ENCODE peak calls at places on chromosomes 4 and X, in five cellular contexts. One of them, this sample, is unnamed.

GRCh38 chr4:2954358-2955185 is 8.6 kb downstream of the NOP14 start:
- DNase-seq in hippocampal formation: no peak
- DNase-seq in Caki2: no peak
- DNase-seq in NCI-H2081: no peak
- DNase-seq in DMS153: no peak
- DNase-seq in this sample: no peak

GRCh38 chr4:128858875-128859696 is 49.6 kb downstream of the JADE1 start:
- DNase-seq in Caki2: no peak
- DNase-seq in hippocampal formation: no peak
- DNase-seq in NCI-H2081: no peak
- DNase-seq in DMS153: no peak
- DNase-seq in this sample: no peak

GRCh38 chr4:146095091-146095690 is 80.3 kb upstream of the LSM6 start:
- DNase-seq in Caki2: peak
- DNase-seq in hippocampal formation: peak
- DNase-seq in NCI-H2081: peak
- DNase-seq in DMS153: no peak
- DNase-seq in this sample: peak

GRCh38 chrX:152819732-152820131 is 10.8 kb downstream of the CETN2 start:
- DNase-seq in Caki2: no peak
- DNase-seq in DMS153: no peak
- DNase-seq in hippocampal formation: no peak
- DNase-seq in NCI-H2081: no peak
- DNase-seq in this sample: no peak

GRCh38 chr4:637536-637935 is 12.2 kb downstream of the PDE6B start:
- DNase-seq in NCI-H2081: no peak
- DNase-seq in hippocampal formation: no peak
- DNase-seq in Caki2: no peak
- DNase-seq in DMS153: no peak
- DNase-seq in this sample: no peak

GRCh38 chr4:109560687-109561452 is 824 bp downstream of the MCUB start:
- DNase-seq in Caki2: peak
- DNase-seq in DMS153: no peak
- DNase-seq in hippocampal formation: no peak
- DNase-seq in NCI-H2081: no peak
- DNase-seq in this sample: no peak

GRCh38 chrX:9595131-9595530 is 130.3 kb downstream of the TBL1X start:
- DNase-seq in Caki2: no peak
- DNase-seq in hippocampal formation: no peak
- DNase-seq in NCI-H2081: no peak
- DNase-seq in DMS153: no peak
- DNase-seq in this sample: no peak

GRCh38 chrX:118116308-118117068 is at the start of gene KLHL13:
- DNase-seq in hippocampal formation: peak
- DNase-seq in DMS153: no peak
- DNase-seq in NCI-H2081: peak
- DNase-seq in Caki2: peak
- DNase-seq in this sample: no peak

GRCh38 chrX:35786271-35786670 is 11.9 kb upstream of the MAGEB16 start:
- DNase-seq in Caki2: no peak
- DNase-seq in DMS153: no peak
- DNase-seq in NCI-H2081: no peak
- DNase-seq in hippocampal formation: no peak
- DNase-seq in this sample: no peak

GRCh38 chr4:99221980-99222379 is 2.9 kb upstream of the ADH6 start:
- DNase-seq in NCI-H2081: no peak
- DNase-seq in DMS153: no peak
- DNase-seq in Caki2: no peak
- DNase-seq in hippocampal formation: no peak
- DNase-seq in this sample: no peak

GRCh38 chr4:42519803-42520417 is 122.6 kb downstream of the SHISA3 start:
- DNase-seq in Caki2: peak
- DNase-seq in hippocampal formation: peak
- DNase-seq in NCI-H2081: peak
- DNase-seq in DMS153: no peak
- DNase-seq in this sample: peak

GRCh38 chrX:38939067-38939466 is 137.8 kb downstream of the MID1IP1 start:
- DNase-seq in Caki2: no peak
- DNase-seq in DMS153: no peak
- DNase-seq in NCI-H2081: no peak
- DNase-seq in hippocampal formation: no peak
- DNase-seq in this sample: no peak

GRCh38 chr4:184416913-184417734 is 57.2 kb downstream of the IRF2 start:
- DNase-seq in NCI-H2081: no peak
- DNase-seq in DMS153: no peak
- DNase-seq in hippocampal formation: no peak
- DNase-seq in Caki2: no peak
- DNase-seq in this sample: no peak

GRCh38 chr4:118765399-118765798 is 70.5 kb downstream of the SEC24D start:
- DNase-seq in NCI-H2081: no peak
- DNase-seq in hippocampal formation: no peak
- DNase-seq in DMS153: no peak
- DNase-seq in Caki2: no peak
- DNase-seq in this sample: no peak

GRCh38 chr4:40546506-40546905 is 83.2 kb downstream of the RBM47 start:
- DNase-seq in Caki2: no peak
- DNase-seq in NCI-H2081: no peak
- DNase-seq in hippocampal formation: no peak
- DNase-seq in DMS153: no peak
- DNase-seq in this sample: no peak

GRCh38 chr4:158131037-158131436 is 41.8 kb downstream of the GASK1B start:
- DNase-seq in DMS153: no peak
- DNase-seq in Caki2: no peak
- DNase-seq in hippocampal formation: no peak
- DNase-seq in NCI-H2081: no peak
- DNase-seq in this sample: no peak

GRCh38 chr4:153623491-153623890 is 60.6 kb upstream of the TLR2 start:
- DNase-seq in NCI-H2081: no peak
- DNase-seq in hippocampal formation: no peak
- DNase-seq in DMS153: no peak
- DNase-seq in Caki2: no peak
- DNase-seq in this sample: no peak

GRCh38 chrX:97743014-97743413 is 859.3 kb downstream of the RPA4 start:
- DNase-seq in DMS153: no peak
- DNase-seq in hippocampal formation: no peak
- DNase-seq in Caki2: no peak
- DNase-seq in NCI-H2081: no peak
- DNase-seq in this sample: no peak

GRCh38 chr4:158056689-158057245 is 116.1 kb downstream of the GASK1B start:
- DNase-seq in hippocampal formation: no peak
- DNase-seq in DMS153: no peak
- DNase-seq in Caki2: no peak
- DNase-seq in NCI-H2081: no peak
- DNase-seq in this sample: no peak